ENCODE peak calls at places on chromosomes 1 and 21, in eight cellular contexts. Y is NCI-H774; X is HT-29; T is activated CD8-positive, alpha-beta memory T cell treated with anti-CD3 and anti-CD28 coated beads, Interleukin-2, amount 50 U/mL, for 48 hours; A is T-helper 1 cell; B is A549; I is Ammon's horn; M is lower lobe of right lung. Z is an unnamed sample.

GRCh38 chr1:241834733-241835377 is 13.1 kb upstream of the EXO1 start:
- DNase-seq in Y (peak; percentile 18), X (peak; percentile 30), T (no peak), A (no peak), B (peak; percentile 27), I (peak; percentile 54), M (no peak), Z (no peak)

GRCh38 chr1:119004781-119005180 is 16.6 kb upstream of the TBX15 start:
- DNase-seq in Y (no peak), X (no peak), T (no peak), A (no peak), B (no peak), I (no peak), M (no peak), Z (no peak)

GRCh38 chr1:17790383-17791054 is 35.4 kb downstream of the ACTL8 start:
- DNase-seq in Y (no peak), X (no peak), T (no peak), A (no peak), B (no peak), I (no peak), M (no peak), Z (no peak)

GRCh38 chr1:185732941-185733340 is 1.2 kb upstream of the HMCN1 start:
- DNase-seq in Y (no peak), X (no peak), T (no peak), A (no peak), B (no peak), I (no peak), M (no peak), Z (no peak)

GRCh38 chr1:225482489-225482950 is 54.7 kb upstream of the LBR start:
- DNase-seq in Y (no peak), X (no peak), T (no peak), A (no peak), B (no peak), I (no peak), M (no peak), Z (no peak)

GRCh38 chr1:31753623-31754349 is 10.4 kb downstream of the ADGRB2 start:
- DNase-seq in Y (peak; percentile 24), X (peak; percentile 85), T (no peak), A (no peak), B (no peak), I (peak; percentile 95), M (no peak), Z (peak; percentile 90)

GRCh38 chr1:40847023-40847740 is 15.0 kb downstream of the CITED4 start:
- DNase-seq in Y (no peak), X (no peak), T (no peak), A (no peak), B (no peak), I (peak; percentile 28), M (no peak), Z (no peak)

GRCh38 chr21:30194701-30195299 is 21.1 kb downstream of the CLDN8 start:
- DNase-seq in Y (peak; percentile 3), X (peak; percentile 57), T (no peak), A (no peak), B (no peak), I (peak; percentile 7), M (no peak), Z (no peak)

GRCh38 chr21:38983560-38983959 is 177.8 kb downstream of the ETS2 start:
- DNase-seq in Y (no peak), X (no peak), T (no peak), A (no peak), B (no peak), I (no peak), M (no peak), Z (no peak)

GRCh38 chr1:215082532-215083407 is at the start of gene KCNK2:
- DNase-seq in Y (peak; percentile 54), X (no peak), T (peak; percentile 50), A (no peak), B (no peak), I (peak; percentile 43), M (no peak), Z (no peak)

GRCh38 chr1:30052178-30052577 is 671.2 kb downstream of the MATN1 start:
- DNase-seq in Y (no peak), X (peak; percentile 7), T (no peak), A (no peak), B (no peak), I (no peak), M (no peak), Z (no peak)

GRCh38 chr1:116501870-116502244 is 69.0 kb downstream of the CD58 start:
- DNase-seq in Y (no peak), X (no peak), T (no peak), A (no peak), B (no peak), I (no peak), M (no peak), Z (no peak)

GRCh38 chr1:66550243-66550642 is 16.3 kb downstream of the SGIP1 start:
- DNase-seq in Y (no peak), X (no peak), T (no peak), A (no peak), B (no peak), I (no peak), M (no peak), Z (no peak)

GRCh38 chr1:910881-911721 is 12.6 kb upstream of the SAMD11 start:
- DNase-seq in Y (no peak), X (no peak), T (peak; percentile 57), A (no peak), B (peak; percentile 55), I (no peak), M (no peak), Z (no peak)

GRCh38 chr1:156492591-156493080 is 7.9 kb downstream of the MEF2D start:
- DNase-seq in Y (no peak), X (no peak), T (no peak), A (no peak), B (no peak), I (peak; percentile 69), M (peak; percentile 64), Z (no peak)

GRCh38 chr1:22285545-22286396 is 142.9 kb upstream of the WNT4 start:
- DNase-seq in Y (no peak), X (no peak), T (no peak), A (no peak), B (no peak), I (no peak), M (no peak), Z (no peak)

GRCh38 chr1:246769306-246769705 is 45.1 kb downstream of the SCCPDH start:
- DNase-seq in Y (no peak), X (no peak), T (no peak), A (no peak), B (no peak), I (no peak), M (no peak), Z (no peak)

GRCh38 chr1:203706444-203706843 is 58.5 kb upstream of the LAX1 start:
- DNase-seq in Y (no peak), X (no peak), T (no peak), A (no peak), B (no peak), I (no peak), M (no peak), Z (no peak)

GRCh38 chr1:4336507-4336906 is 317.9 kb upstream of the AJAP1 start:
- DNase-seq in Y (no peak), X (no peak), T (no peak), A (no peak), B (no peak), I (no peak), M (no peak), Z (no peak)

GRCh38 chr1:24556414-24556795 is 518 bp downstream of the NCMAP start:
- DNase-seq in Y (no peak), X (no peak), T (no peak), A (no peak), B (no peak), I (no peak), M (no peak), Z (peak; percentile 31)

GRCh38 chr21:39314155-39315027 is 959 bp upstream of the BRWD1 start:
- DNase-seq in Y (peak; percentile 36), X (peak; percentile 45), T (peak; percentile 74), A (peak; percentile 40), B (peak; percentile 10), I (peak; percentile 62), M (peak; percentile 58), Z (peak; percentile 66)

GRCh38 chr1:221873663-221874062 is 131.8 kb upstream of the DUSP10 start:
- DNase-seq in Y (no peak), X (no peak), T (no peak), A (no peak), B (no peak), I (no peak), M (no peak), Z (no peak)

GRCh38 chr1:150548632-150549495 is at the start of gene ADAMTSL4:
- DNase-seq in Y (peak; percentile 45), X (peak; percentile 63), T (peak; percentile 83), A (no peak), B (peak; percentile 80), I (no peak), M (peak; percentile 86), Z (peak; percentile 72)

GRCh38 chr21:35102488-35103407 is 53.6 kb upstream of the RUNX1 start:
- DNase-seq in Y (no peak), X (no peak), T (no peak), A (peak; percentile 8), B (no peak), I (peak; percentile 67), M (peak; percentile 61), Z (peak; percentile 33)

GRCh38 chr1:3459051-3459908 is 4.8 kb downstream of the ARHGEF16 start:
- DNase-seq in Y (no peak), X (peak; percentile 43), T (no peak), A (no peak), B (no peak), I (no peak), M (no peak), Z (peak; percentile 67)

GRCh38 chr1:158019177-158019868 is 25.9 kb downstream of the KIRREL1 start:
- DNase-seq in Y (no peak), X (peak; percentile 61), T (no peak), A (no peak), B (peak; percentile 76), I (no peak), M (no peak), Z (no peak)

GRCh38 chr1:29743931-29744330 is 507.6 kb downstream of the PTPRU start:
- DNase-seq in Y (no peak), X (no peak), T (no peak), A (no peak), B (no peak), I (no peak), M (no peak), Z (no peak)

GRCh38 chr1:180096584-180097318 is 57.9 kb upstream of the QSOX1 start:
- DNase-seq in Y (no peak), X (no peak), T (no peak), A (no peak), B (no peak), I (no peak), M (no peak), Z (no peak)

Z was measured in mucosa of descending colon.